ENCODE peak calls at places on chromosome 10, in eight cellular contexts. One of them, this sample, is unnamed.

GRCh38 chr10:105644559-105644958 is 1003.5 kb downstream of the SORCS3 start:
- ATAC-seq in Panc1: no peak
- ATAC-seq in HCT116: no peak
- ATAC-seq in GM12878: no peak
- ATAC-seq in K562: no peak
- ATAC-seq in upper lobe of left lung: no peak
- ATAC-seq in HepG2: no peak
- ATAC-seq in GM23338: no peak
- ATAC-seq in this sample: no peak

GRCh38 chr10:119302591-119303253 is 95.4 kb downstream of the GRK5 start:
- ATAC-seq in Panc1: no peak
- ATAC-seq in HCT116: no peak
- ATAC-seq in GM12878: no peak
- ATAC-seq in K562: no peak
- ATAC-seq in upper lobe of left lung: no peak
- ATAC-seq in HepG2: peak; percentile 51
- ATAC-seq in GM23338: no peak
- ATAC-seq in this sample: no peak

GRCh38 chr10:132448248-132448731 is 51.3 kb downstream of the PWWP2B start:
- ATAC-seq in Panc1: peak; percentile 35
- ATAC-seq in HCT116: peak; percentile 61
- ATAC-seq in GM12878: peak; percentile 29
- ATAC-seq in K562: peak; percentile 79
- ATAC-seq in upper lobe of left lung: peak; percentile 80
- ATAC-seq in HepG2: peak; percentile 6
- ATAC-seq in GM23338: peak; percentile 12
- ATAC-seq in this sample: peak; percentile 51

GRCh38 chr10:28677889-28678686 is 767 bp downstream of the BAMBI start:
- ATAC-seq in Panc1: peak; percentile 19
- ATAC-seq in HCT116: peak; percentile 18
- ATAC-seq in GM12878: no peak
- ATAC-seq in K562: peak; percentile 8
- ATAC-seq in upper lobe of left lung: no peak
- ATAC-seq in HepG2: peak; percentile 11
- ATAC-seq in GM23338: peak; percentile 29
- ATAC-seq in this sample: no peak

GRCh38 chr10:76881477-76882220 is 756.0 kb downstream of the KCNMA1 start:
- ATAC-seq in Panc1: no peak
- ATAC-seq in HCT116: no peak
- ATAC-seq in GM12878: peak; percentile 87
- ATAC-seq in K562: no peak
- ATAC-seq in upper lobe of left lung: no peak
- ATAC-seq in HepG2: no peak
- ATAC-seq in GM23338: no peak
- ATAC-seq in this sample: no peak

GRCh38 chr10:58514102-58514472 is 1.4 kb downstream of the BICC1 start:
- ATAC-seq in Panc1: no peak
- ATAC-seq in HCT116: no peak
- ATAC-seq in GM12878: no peak
- ATAC-seq in K562: no peak
- ATAC-seq in upper lobe of left lung: no peak
- ATAC-seq in HepG2: no peak
- ATAC-seq in GM23338: no peak
- ATAC-seq in this sample: no peak

GRCh38 chr10:122149138-122149606 is 121.9 kb upstream of the BTBD16 start:
- ATAC-seq in Panc1: no peak
- ATAC-seq in HCT116: no peak
- ATAC-seq in GM12878: no peak
- ATAC-seq in K562: no peak
- ATAC-seq in upper lobe of left lung: peak; percentile 7
- ATAC-seq in HepG2: no peak
- ATAC-seq in GM23338: peak; percentile 11
- ATAC-seq in this sample: peak; percentile 14

GRCh38 chr10:86168256-86168655 is 198.3 kb downstream of the GRID1 start:
- ATAC-seq in Panc1: no peak
- ATAC-seq in HCT116: no peak
- ATAC-seq in GM12878: no peak
- ATAC-seq in K562: no peak
- ATAC-seq in upper lobe of left lung: no peak
- ATAC-seq in HepG2: peak; percentile 47
- ATAC-seq in GM23338: no peak
- ATAC-seq in this sample: no peak

GRCh38 chr10:88991900-88992237 is 1.3 kb downstream of the FAS start:
- ATAC-seq in Panc1: no peak
- ATAC-seq in HCT116: peak; percentile 5
- ATAC-seq in GM12878: peak; percentile 10
- ATAC-seq in K562: peak; percentile 12
- ATAC-seq in upper lobe of left lung: peak; percentile 2
- ATAC-seq in HepG2: no peak
- ATAC-seq in GM23338: no peak
- ATAC-seq in this sample: no peak

GRCh38 chr10:70376436-70377378 is 5.7 kb downstream of the LRRC20 start:
- ATAC-seq in Panc1: no peak
- ATAC-seq in HCT116: no peak
- ATAC-seq in GM12878: no peak
- ATAC-seq in K562: no peak
- ATAC-seq in upper lobe of left lung: no peak
- ATAC-seq in HepG2: no peak
- ATAC-seq in GM23338: no peak
- ATAC-seq in this sample: no peak

GRCh38 chr10:3685385-3685784 is 99.6 kb downstream of the KLF6 start:
- ATAC-seq in Panc1: no peak
- ATAC-seq in HCT116: no peak
- ATAC-seq in GM12878: no peak
- ATAC-seq in K562: no peak
- ATAC-seq in upper lobe of left lung: no peak
- ATAC-seq in HepG2: no peak
- ATAC-seq in GM23338: no peak
- ATAC-seq in this sample: no peak

GRCh38 chr10:124044143-124044862 is 49.1 kb downstream of the CHST15 start:
- ATAC-seq in Panc1: peak; percentile 47
- ATAC-seq in HCT116: no peak
- ATAC-seq in GM12878: no peak
- ATAC-seq in K562: no peak
- ATAC-seq in upper lobe of left lung: no peak
- ATAC-seq in HepG2: no peak
- ATAC-seq in GM23338: peak; percentile 59
- ATAC-seq in this sample: no peak

GRCh38 chr10:79182122-79182521 is 113.4 kb downstream of the ZMIZ1 start:
- ATAC-seq in Panc1: no peak
- ATAC-seq in HCT116: no peak
- ATAC-seq in GM12878: no peak
- ATAC-seq in K562: no peak
- ATAC-seq in upper lobe of left lung: no peak
- ATAC-seq in HepG2: no peak
- ATAC-seq in GM23338: no peak
- ATAC-seq in this sample: no peak

GRCh38 chr10:20355011-20355410 is 538.8 kb downstream of the PLXDC2 start:
- ATAC-seq in Panc1: no peak
- ATAC-seq in HCT116: no peak
- ATAC-seq in GM12878: no peak
- ATAC-seq in K562: no peak
- ATAC-seq in upper lobe of left lung: no peak
- ATAC-seq in HepG2: no peak
- ATAC-seq in GM23338: no peak
- ATAC-seq in this sample: no peak

GRCh38 chr10:32911285-32912016 is 46.6 kb downstream of the ITGB1 start:
- ATAC-seq in Panc1: peak; percentile 17
- ATAC-seq in HCT116: no peak
- ATAC-seq in GM12878: no peak
- ATAC-seq in K562: no peak
- ATAC-seq in upper lobe of left lung: no peak
- ATAC-seq in HepG2: no peak
- ATAC-seq in GM23338: no peak
- ATAC-seq in this sample: no peak

GRCh38 chr10:80477813-80478212 is 23.7 kb downstream of the TSPAN14 start:
- ATAC-seq in Panc1: no peak
- ATAC-seq in HCT116: peak; percentile 87
- ATAC-seq in GM12878: no peak
- ATAC-seq in K562: peak; percentile 71
- ATAC-seq in upper lobe of left lung: no peak
- ATAC-seq in HepG2: no peak
- ATAC-seq in GM23338: no peak
- ATAC-seq in this sample: no peak

GRCh38 chr10:19872504-19873271 is 56.5 kb downstream of the PLXDC2 start:
- ATAC-seq in Panc1: no peak
- ATAC-seq in HCT116: no peak
- ATAC-seq in GM12878: no peak
- ATAC-seq in K562: no peak
- ATAC-seq in upper lobe of left lung: no peak
- ATAC-seq in HepG2: no peak
- ATAC-seq in GM23338: no peak
- ATAC-seq in this sample: peak; percentile 77

GRCh38 chr10:73983096-73984047 is 14.5 kb upstream of the VCL start:
- ATAC-seq in Panc1: peak; percentile 52
- ATAC-seq in HCT116: no peak
- ATAC-seq in GM12878: peak; percentile 39
- ATAC-seq in K562: peak; percentile 23
- ATAC-seq in upper lobe of left lung: no peak
- ATAC-seq in HepG2: no peak
- ATAC-seq in GM23338: peak; percentile 57
- ATAC-seq in this sample: no peak

GRCh38 chr10:90930971-90931841 is 10.3 kb upstream of the ANKRD1 start:
- ATAC-seq in Panc1: no peak
- ATAC-seq in HCT116: no peak
- ATAC-seq in GM12878: no peak
- ATAC-seq in K562: no peak
- ATAC-seq in upper lobe of left lung: peak; percentile 76
- ATAC-seq in HepG2: peak; percentile 81
- ATAC-seq in GM23338: peak; percentile 54
- ATAC-seq in this sample: peak; percentile 46

GRCh38 chr10:29636178-29636577 is 1.4 kb upstream of the SVIL start:
- ATAC-seq in Panc1: no peak
- ATAC-seq in HCT116: no peak
- ATAC-seq in GM12878: peak; percentile 24
- ATAC-seq in K562: no peak
- ATAC-seq in upper lobe of left lung: no peak
- ATAC-seq in HepG2: no peak
- ATAC-seq in GM23338: no peak
- ATAC-seq in this sample: no peak

GRCh38 chr10:79608505-79609375 is 2.0 kb upstream of the SFTPA1 start:
- ATAC-seq in Panc1: peak; percentile 67
- ATAC-seq in HCT116: peak; percentile 90
- ATAC-seq in GM12878: peak; percentile 81
- ATAC-seq in K562: peak; percentile 92
- ATAC-seq in upper lobe of left lung: no peak
- ATAC-seq in HepG2: peak; percentile 93
- ATAC-seq in GM23338: peak; percentile 94
- ATAC-seq in this sample: no peak

GRCh38 chr10:88730864-88731263 is 24.8 kb downstream of the LIPK start:
- ATAC-seq in Panc1: no peak
- ATAC-seq in HCT116: no peak
- ATAC-seq in GM12878: no peak
- ATAC-seq in K562: no peak
- ATAC-seq in upper lobe of left lung: no peak
- ATAC-seq in HepG2: no peak
- ATAC-seq in GM23338: no peak
- ATAC-seq in this sample: no peak

GRCh38 chr10:97428572-97428981 is 2.6 kb downstream of the PGAM1 start:
- ATAC-seq in Panc1: no peak
- ATAC-seq in HCT116: no peak
- ATAC-seq in GM12878: peak; percentile 13
- ATAC-seq in K562: no peak
- ATAC-seq in upper lobe of left lung: no peak
- ATAC-seq in HepG2: no peak
- ATAC-seq in GM23338: peak; percentile 3
- ATAC-seq in this sample: no peak

GRCh38 chr10:121681982-121682687 is 83.9 kb upstream of the FGFR2 start:
- ATAC-seq in Panc1: no peak
- ATAC-seq in HCT116: no peak
- ATAC-seq in GM12878: no peak
- ATAC-seq in K562: no peak
- ATAC-seq in upper lobe of left lung: no peak
- ATAC-seq in HepG2: no peak
- ATAC-seq in GM23338: no peak
- ATAC-seq in this sample: no peak

GRCh38 chr10:117272195-117273076 is 31.5 kb downstream of the SLC18A2 start:
- ATAC-seq in Panc1: no peak
- ATAC-seq in HCT116: no peak
- ATAC-seq in GM12878: no peak
- ATAC-seq in K562: peak; percentile 86
- ATAC-seq in upper lobe of left lung: no peak
- ATAC-seq in HepG2: peak; percentile 38
- ATAC-seq in GM23338: no peak
- ATAC-seq in this sample: no peak

GRCh38 chr10:108582387-108582786 is 1340.9 kb downstream of the XPNPEP1 start:
- ATAC-seq in Panc1: no peak
- ATAC-seq in HCT116: no peak
- ATAC-seq in GM12878: no peak
- ATAC-seq in K562: no peak
- ATAC-seq in upper lobe of left lung: no peak
- ATAC-seq in HepG2: no peak
- ATAC-seq in GM23338: no peak
- ATAC-seq in this sample: no peak

GRCh38 chr10:105063796-105064195 is 422.7 kb downstream of the SORCS3 start:
- ATAC-seq in Panc1: no peak
- ATAC-seq in HCT116: peak; percentile 86
- ATAC-seq in GM12878: peak; percentile 83
- ATAC-seq in K562: no peak
- ATAC-seq in upper lobe of left lung: no peak
- ATAC-seq in HepG2: peak; percentile 82
- ATAC-seq in GM23338: peak; percentile 99
- ATAC-seq in this sample: no peak

GRCh38 chr10:6229290-6229689 is 26.6 kb downstream of the PFKFB3 start:
- ATAC-seq in Panc1: no peak
- ATAC-seq in HCT116: no peak
- ATAC-seq in GM12878: no peak
- ATAC-seq in K562: no peak
- ATAC-seq in upper lobe of left lung: no peak
- ATAC-seq in HepG2: no peak
- ATAC-seq in GM23338: no peak
- ATAC-seq in this sample: no peak
- TF ChIP-seq POLR2AphosphoS5 in Panc1: no peak
- TF ChIP-seq POLR2AphosphoS5 in HCT116: no peak
- TF ChIP-seq POLR2AphosphoS5 in GM12878: no peak
- TF ChIP-seq POLR2AphosphoS5 in K562: no peak
- TF ChIP-seq POLR2AphosphoS5 in upper lobe of left lung: no peak
- TF ChIP-seq POLR2AphosphoS5 in HepG2: no peak
- TF ChIP-seq POLR2AphosphoS5 in GM23338: no peak
- TF ChIP-seq POLR2AphosphoS5 in this sample: no peak

GRCh38 chr10:120514035-120514620 is 57.1 kb downstream of the PLPP4 start:
- ATAC-seq in Panc1: no peak
- ATAC-seq in HCT116: peak; percentile 69
- ATAC-seq in GM12878: peak; percentile 66
- ATAC-seq in K562: peak; percentile 80
- ATAC-seq in upper lobe of left lung: no peak
- ATAC-seq in HepG2: peak; percentile 59
- ATAC-seq in GM23338: peak; percentile 97
- ATAC-seq in this sample: no peak
- TF ChIP-seq POLR2AphosphoS5 in Panc1: no peak
- TF ChIP-seq POLR2AphosphoS5 in HCT116: no peak
- TF ChIP-seq POLR2AphosphoS5 in GM12878: no peak
- TF ChIP-seq POLR2AphosphoS5 in K562: no peak
- TF ChIP-seq POLR2AphosphoS5 in upper lobe of left lung: no peak
- TF ChIP-seq POLR2AphosphoS5 in HepG2: no peak
- TF ChIP-seq POLR2AphosphoS5 in GM23338: no peak
- TF ChIP-seq POLR2AphosphoS5 in this sample: no peak

GRCh38 chr10:22002531-22003110 is 909 bp downstream of the DNAJC1 start:
- ATAC-seq in Panc1: no peak
- ATAC-seq in HCT116: peak; percentile 9
- ATAC-seq in GM12878: peak; percentile 32
- ATAC-seq in K562: peak; percentile 56
- ATAC-seq in upper lobe of left lung: no peak
- ATAC-seq in HepG2: peak; percentile 2
- ATAC-seq in GM23338: peak; percentile 12
- ATAC-seq in this sample: peak; percentile 9
- TF ChIP-seq POLR2AphosphoS5 in Panc1: no peak
- TF ChIP-seq POLR2AphosphoS5 in HCT116: no peak
- TF ChIP-seq POLR2AphosphoS5 in GM12878: no peak
- TF ChIP-seq POLR2AphosphoS5 in K562: no peak
- TF ChIP-seq POLR2AphosphoS5 in upper lobe of left lung: no peak
- TF ChIP-seq POLR2AphosphoS5 in HepG2: no peak
- TF ChIP-seq POLR2AphosphoS5 in GM23338: no peak
- TF ChIP-seq POLR2AphosphoS5 in this sample: peak; percentile 62

GRCh38 chr10:72333111-72334012 is 21.4 kb downstream of the DNAJB12 start:
- ATAC-seq in Panc1: no peak
- ATAC-seq in HCT116: no peak
- ATAC-seq in GM12878: no peak
- ATAC-seq in K562: no peak
- ATAC-seq in upper lobe of left lung: no peak
- ATAC-seq in HepG2: no peak
- ATAC-seq in GM23338: no peak
- ATAC-seq in this sample: no peak
- TF ChIP-seq POLR2AphosphoS5 in Panc1: peak; percentile 47
- TF ChIP-seq POLR2AphosphoS5 in HCT116: no peak
- TF ChIP-seq POLR2AphosphoS5 in GM12878: no peak
- TF ChIP-seq POLR2AphosphoS5 in K562: peak; percentile 17
- TF ChIP-seq POLR2AphosphoS5 in upper lobe of left lung: no peak
- TF ChIP-seq POLR2AphosphoS5 in HepG2: no peak
- TF ChIP-seq POLR2AphosphoS5 in GM23338: no peak
- TF ChIP-seq POLR2AphosphoS5 in this sample: no peak